ENCODE peak calls at places on chromosomes 4 and X, in six cellular contexts. One of them, this sample, is unnamed.

GRCh38 chrX:125778256-125778655 is 387.8 kb downstream of the DCAF12L2 start:
- DNase-seq in nucleus accumbens: no peak
- DNase-seq in GM10248: no peak
- DNase-seq in activated naive CD4-positive, alpha-beta T cell treated with anti-CD3 and anti-CD28 coated beads, Interleukin-2, amount 50 U/mL, for 72 hours: no peak
- DNase-seq in left ventricle myocardium inferior: no peak
- DNase-seq in HTR-8/SVneo: no peak
- DNase-seq in this sample: no peak

GRCh38 chr4:2069161-2069971 is 10.2 kb downstream of the NAT8L start:
- DNase-seq in left ventricle myocardium inferior: no peak
- DNase-seq in GM10248: no peak
- DNase-seq in HTR-8/SVneo: no peak
- DNase-seq in activated naive CD4-positive, alpha-beta T cell treated with anti-CD3 and anti-CD28 coated beads, Interleukin-2, amount 50 U/mL, for 72 hours: no peak
- DNase-seq in nucleus accumbens: no peak
- DNase-seq in this sample: no peak

GRCh38 chr4:51943221-51943620 is 76.9 kb downstream of the LRRC66 start:
- DNase-seq in HTR-8/SVneo: peak
- DNase-seq in GM10248: no peak
- DNase-seq in nucleus accumbens: no peak
- DNase-seq in left ventricle myocardium inferior: no peak
- DNase-seq in activated naive CD4-positive, alpha-beta T cell treated with anti-CD3 and anti-CD28 coated beads, Interleukin-2, amount 50 U/mL, for 72 hours: no peak
- DNase-seq in this sample: no peak

GRCh38 chr4:57094482-57095223 is 15.5 kb downstream of the IGFBP7 start:
- DNase-seq in left ventricle myocardium inferior: no peak
- DNase-seq in HTR-8/SVneo: no peak
- DNase-seq in GM10248: no peak
- DNase-seq in activated naive CD4-positive, alpha-beta T cell treated with anti-CD3 and anti-CD28 coated beads, Interleukin-2, amount 50 U/mL, for 72 hours: no peak
- DNase-seq in nucleus accumbens: no peak
- DNase-seq in this sample: peak

GRCh38 chr4:140726776-140727500 is 29.2 kb downstream of the TBC1D9 start:
- DNase-seq in activated naive CD4-positive, alpha-beta T cell treated with anti-CD3 and anti-CD28 coated beads, Interleukin-2, amount 50 U/mL, for 72 hours: no peak
- DNase-seq in left ventricle myocardium inferior: no peak
- DNase-seq in HTR-8/SVneo: peak
- DNase-seq in nucleus accumbens: no peak
- DNase-seq in GM10248: no peak
- DNase-seq in this sample: peak

GRCh38 chr4:764405-765169 is 59.0 kb downstream of the PCGF3 start:
- DNase-seq in left ventricle myocardium inferior: no peak
- DNase-seq in nucleus accumbens: no peak
- DNase-seq in GM10248: no peak
- DNase-seq in activated naive CD4-positive, alpha-beta T cell treated with anti-CD3 and anti-CD28 coated beads, Interleukin-2, amount 50 U/mL, for 72 hours: no peak
- DNase-seq in HTR-8/SVneo: no peak
- DNase-seq in this sample: no peak

GRCh38 chr4:112251044-112251632 is 19.6 kb downstream of the AP1AR start:
- DNase-seq in left ventricle myocardium inferior: no peak
- DNase-seq in activated naive CD4-positive, alpha-beta T cell treated with anti-CD3 and anti-CD28 coated beads, Interleukin-2, amount 50 U/mL, for 72 hours: no peak
- DNase-seq in HTR-8/SVneo: no peak
- DNase-seq in GM10248: no peak
- DNase-seq in nucleus accumbens: no peak
- DNase-seq in this sample: no peak

GRCh38 chr4:170868191-170868590 is 778.4 kb upstream of the AADAT start:
- DNase-seq in nucleus accumbens: no peak
- DNase-seq in left ventricle myocardium inferior: no peak
- DNase-seq in activated naive CD4-positive, alpha-beta T cell treated with anti-CD3 and anti-CD28 coated beads, Interleukin-2, amount 50 U/mL, for 72 hours: no peak
- DNase-seq in HTR-8/SVneo: no peak
- DNase-seq in GM10248: no peak
- DNase-seq in this sample: no peak

GRCh38 chr4:134911941-134912340 is 710.4 kb upstream of the PABPC4L start:
- DNase-seq in GM10248: no peak
- DNase-seq in HTR-8/SVneo: no peak
- DNase-seq in activated naive CD4-positive, alpha-beta T cell treated with anti-CD3 and anti-CD28 coated beads, Interleukin-2, amount 50 U/mL, for 72 hours: no peak
- DNase-seq in nucleus accumbens: no peak
- DNase-seq in left ventricle myocardium inferior: no peak
- DNase-seq in this sample: no peak

GRCh38 chr4:108237693-108238092 is 69.0 kb upstream of the LEF1 start:
- DNase-seq in nucleus accumbens: no peak
- DNase-seq in left ventricle myocardium inferior: no peak
- DNase-seq in HTR-8/SVneo: no peak
- DNase-seq in GM10248: no peak
- DNase-seq in activated naive CD4-positive, alpha-beta T cell treated with anti-CD3 and anti-CD28 coated beads, Interleukin-2, amount 50 U/mL, for 72 hours: no peak
- DNase-seq in this sample: no peak

GRCh38 chr4:1418494-1419285 is 12.4 kb upstream of the NKX1-1 start:
- DNase-seq in HTR-8/SVneo: no peak
- DNase-seq in activated naive CD4-positive, alpha-beta T cell treated with anti-CD3 and anti-CD28 coated beads, Interleukin-2, amount 50 U/mL, for 72 hours: no peak
- DNase-seq in left ventricle myocardium inferior: no peak
- DNase-seq in nucleus accumbens: no peak
- DNase-seq in GM10248: no peak
- DNase-seq in this sample: no peak

GRCh38 chrX:3143043-3143799 is 102.0 kb downstream of the ARSF start:
- DNase-seq in activated naive CD4-positive, alpha-beta T cell treated with anti-CD3 and anti-CD28 coated beads, Interleukin-2, amount 50 U/mL, for 72 hours: no peak
- DNase-seq in GM10248: no peak
- DNase-seq in HTR-8/SVneo: no peak
- DNase-seq in left ventricle myocardium inferior: no peak
- DNase-seq in nucleus accumbens: no peak
- DNase-seq in this sample: peak

GRCh38 chrX:45711231-45711630 is 510.6 kb upstream of the DIPK2B start:
- DNase-seq in left ventricle myocardium inferior: no peak
- DNase-seq in activated naive CD4-positive, alpha-beta T cell treated with anti-CD3 and anti-CD28 coated beads, Interleukin-2, amount 50 U/mL, for 72 hours: no peak
- DNase-seq in GM10248: no peak
- DNase-seq in HTR-8/SVneo: no peak
- DNase-seq in nucleus accumbens: no peak
- DNase-seq in this sample: no peak

GRCh38 chr4:182310316-182310715 is 67.1 kb downstream of the TENM3 start:
- DNase-seq in GM10248: no peak
- DNase-seq in nucleus accumbens: no peak
- DNase-seq in HTR-8/SVneo: no peak
- DNase-seq in activated naive CD4-positive, alpha-beta T cell treated with anti-CD3 and anti-CD28 coated beads, Interleukin-2, amount 50 U/mL, for 72 hours: no peak
- DNase-seq in left ventricle myocardium inferior: no peak
- DNase-seq in this sample: no peak

GRCh38 chr4:172009461-172009860 is 196.3 kb downstream of the GALNTL6 start:
- DNase-seq in GM10248: no peak
- DNase-seq in HTR-8/SVneo: no peak
- DNase-seq in nucleus accumbens: no peak
- DNase-seq in left ventricle myocardium inferior: no peak
- DNase-seq in activated naive CD4-positive, alpha-beta T cell treated with anti-CD3 and anti-CD28 coated beads, Interleukin-2, amount 50 U/mL, for 72 hours: no peak
- DNase-seq in this sample: no peak

GRCh38 chr4:81620442-81620841 is 148.7 kb upstream of the RASGEF1B start:
- DNase-seq in nucleus accumbens: no peak
- DNase-seq in HTR-8/SVneo: no peak
- DNase-seq in activated naive CD4-positive, alpha-beta T cell treated with anti-CD3 and anti-CD28 coated beads, Interleukin-2, amount 50 U/mL, for 72 hours: no peak
- DNase-seq in GM10248: no peak
- DNase-seq in left ventricle myocardium inferior: no peak
- DNase-seq in this sample: no peak

GRCh38 chr4:82648356-82648755 is 86.6 kb upstream of the TMEM150C start:
- DNase-seq in activated naive CD4-positive, alpha-beta T cell treated with anti-CD3 and anti-CD28 coated beads, Interleukin-2, amount 50 U/mL, for 72 hours: no peak
- DNase-seq in left ventricle myocardium inferior: no peak
- DNase-seq in nucleus accumbens: no peak
- DNase-seq in GM10248: no peak
- DNase-seq in HTR-8/SVneo: no peak
- DNase-seq in this sample: no peak

GRCh38 chrX:136816970-136817369 is 36.2 kb upstream of the ARHGEF6 start:
- DNase-seq in nucleus accumbens: no peak
- DNase-seq in activated naive CD4-positive, alpha-beta T cell treated with anti-CD3 and anti-CD28 coated beads, Interleukin-2, amount 50 U/mL, for 72 hours: no peak
- DNase-seq in GM10248: no peak
- DNase-seq in HTR-8/SVneo: no peak
- DNase-seq in left ventricle myocardium inferior: no peak
- DNase-seq in this sample: no peak

GRCh38 chr4:99617374-99617773 is 40.3 kb downstream of the C4orf54 start:
- DNase-seq in nucleus accumbens: no peak
- DNase-seq in GM10248: no peak
- DNase-seq in activated naive CD4-positive, alpha-beta T cell treated with anti-CD3 and anti-CD28 coated beads, Interleukin-2, amount 50 U/mL, for 72 hours: no peak
- DNase-seq in left ventricle myocardium inferior: no peak
- DNase-seq in HTR-8/SVneo: no peak
- DNase-seq in this sample: no peak

GRCh38 chr4:158259955-158260575 is 49.8 kb downstream of the TMEM144 start:
- DNase-seq in left ventricle myocardium inferior: no peak
- DNase-seq in HTR-8/SVneo: no peak
- DNase-seq in activated naive CD4-positive, alpha-beta T cell treated with anti-CD3 and anti-CD28 coated beads, Interleukin-2, amount 50 U/mL, for 72 hours: no peak
- DNase-seq in GM10248: no peak
- DNase-seq in nucleus accumbens: no peak
- DNase-seq in this sample: peak

GRCh38 chr4:26206339-26206738 is 114.5 kb upstream of the RBPJ start:
- DNase-seq in HTR-8/SVneo: no peak
- DNase-seq in nucleus accumbens: no peak
- DNase-seq in GM10248: no peak
- DNase-seq in activated naive CD4-positive, alpha-beta T cell treated with anti-CD3 and anti-CD28 coated beads, Interleukin-2, amount 50 U/mL, for 72 hours: no peak
- DNase-seq in left ventricle myocardium inferior: no peak
- DNase-seq in this sample: no peak

GRCh38 chrX:140299411-140299810 is 205.5 kb downstream of the SOX3 start:
- DNase-seq in nucleus accumbens: no peak
- DNase-seq in left ventricle myocardium inferior: no peak
- DNase-seq in HTR-8/SVneo: no peak
- DNase-seq in GM10248: no peak
- DNase-seq in activated naive CD4-positive, alpha-beta T cell treated with anti-CD3 and anti-CD28 coated beads, Interleukin-2, amount 50 U/mL, for 72 hours: no peak
- DNase-seq in this sample: no peak

This sample was measured in A549.